ENCODE peak calls at places on chromosomes 12 and 14, in seven cellular contexts. One of them, this sample, is unnamed. For H3K4me1, the result is how much of the 10 kb centered on the place peaks cover.

GRCh38 chr14:100580316-100581227 is 6.6 kb downstream of the BEGAIN start:
- DNase-seq in neural progenitor cell: no peak
- DNase-seq in HCT116: no peak
- DNase-seq in thyroid gland: no peak
- DNase-seq in heart left ventricle: no peak
- DNase-seq in keratinocyte: no peak
- DNase-seq in aorta: peak
- DNase-seq in this sample: no peak

GRCh38 chr12:54389536-54390175 is 5.1 kb upstream of the ZNF385A start:
- DNase-seq in aorta: no peak
- DNase-seq in thyroid gland: peak
- DNase-seq in neural progenitor cell: no peak
- DNase-seq in HCT116: no peak
- DNase-seq in heart left ventricle: no peak
- DNase-seq in keratinocyte: no peak
- DNase-seq in this sample: no peak

GRCh38 chr14:55198749-55199148 is 7.4 kb upstream of the DLGAP5 start:
- DNase-seq in thyroid gland: no peak
- DNase-seq in neural progenitor cell: no peak
- DNase-seq in HCT116: no peak
- DNase-seq in heart left ventricle: no peak
- DNase-seq in keratinocyte: no peak
- DNase-seq in aorta: no peak
- DNase-seq in this sample: no peak

GRCh38 chr12:104306376-104306775 is 2.8 kb downstream of the EID3 start:
- DNase-seq in neural progenitor cell: no peak
- DNase-seq in aorta: no peak
- DNase-seq in thyroid gland: no peak
- DNase-seq in keratinocyte: no peak
- DNase-seq in HCT116: no peak
- DNase-seq in heart left ventricle: no peak
- DNase-seq in this sample: no peak

GRCh38 chr12:127457726-127458125 is 809.2 kb upstream of the TMEM132C start:
- DNase-seq in thyroid gland: no peak
- DNase-seq in aorta: no peak
- DNase-seq in keratinocyte: no peak
- DNase-seq in neural progenitor cell: no peak
- DNase-seq in heart left ventricle: no peak
- DNase-seq in HCT116: no peak
- DNase-seq in this sample: no peak

GRCh38 chr14:68951051-68951797 is 27.9 kb downstream of the ACTN1 start:
- DNase-seq in neural progenitor cell: no peak
- DNase-seq in HCT116: peak
- DNase-seq in thyroid gland: peak
- DNase-seq in aorta: peak
- DNase-seq in keratinocyte: peak
- DNase-seq in heart left ventricle: peak
- DNase-seq in this sample: peak

GRCh38 chr14:23454445-23454856 is 15.1 kb upstream of the NGDN start:
- DNase-seq in keratinocyte: no peak
- DNase-seq in neural progenitor cell: no peak
- DNase-seq in thyroid gland: no peak
- DNase-seq in aorta: no peak
- DNase-seq in heart left ventricle: no peak
- DNase-seq in HCT116: no peak
- DNase-seq in this sample: no peak

GRCh38 chr12:15599266-15600037 is 189.7 kb downstream of the EPS8 start:
- DNase-seq in HCT116: no peak
- DNase-seq in neural progenitor cell: no peak
- DNase-seq in thyroid gland: peak
- DNase-seq in keratinocyte: no peak
- DNase-seq in heart left ventricle: peak
- DNase-seq in aorta: no peak
- DNase-seq in this sample: peak

GRCh38 chr14:87566986-87567385 is 426.0 kb downstream of the GALC start:
- DNase-seq in neural progenitor cell: no peak
- DNase-seq in keratinocyte: no peak
- DNase-seq in heart left ventricle: no peak
- DNase-seq in thyroid gland: no peak
- DNase-seq in aorta: no peak
- DNase-seq in HCT116: no peak
- DNase-seq in this sample: no peak

GRCh38 chr12:96241484-96242256 is 47.5 kb downstream of the ELK3 start:
- DNase-seq in heart left ventricle: peak
- DNase-seq in keratinocyte: no peak
- DNase-seq in HCT116: no peak
- DNase-seq in neural progenitor cell: no peak
- DNase-seq in aorta: no peak
- DNase-seq in thyroid gland: peak
- DNase-seq in this sample: peak

GRCh38 chr12:909861-910260 is 39.6 kb downstream of the RAD52 start:
- DNase-seq in aorta: no peak
- DNase-seq in HCT116: no peak
- DNase-seq in keratinocyte: no peak
- DNase-seq in neural progenitor cell: no peak
- DNase-seq in heart left ventricle: no peak
- DNase-seq in thyroid gland: no peak
- DNase-seq in this sample: no peak

GRCh38 chr12:92603741-92604432 is 98.9 kb upstream of the PLEKHG7 start:
- DNase-seq in keratinocyte: no peak
- DNase-seq in HCT116: no peak
- DNase-seq in heart left ventricle: no peak
- DNase-seq in thyroid gland: no peak
- DNase-seq in aorta: no peak
- DNase-seq in neural progenitor cell: no peak
- DNase-seq in this sample: no peak

GRCh38 chr14:68937790-68938514 is 41.1 kb downstream of the ACTN1 start:
- DNase-seq in heart left ventricle: peak
- DNase-seq in thyroid gland: peak
- DNase-seq in neural progenitor cell: peak
- DNase-seq in keratinocyte: no peak
- DNase-seq in HCT116: no peak
- DNase-seq in aorta: peak
- DNase-seq in this sample: no peak

GRCh38 chr12:128381961-128382360 is 115.0 kb downstream of the TMEM132C start:
- DNase-seq in thyroid gland: no peak
- DNase-seq in HCT116: no peak
- DNase-seq in aorta: no peak
- DNase-seq in heart left ventricle: no peak
- DNase-seq in neural progenitor cell: no peak
- DNase-seq in keratinocyte: no peak
- DNase-seq in this sample: no peak

GRCh38 chr12:104720346-104721064 is 237.6 kb downstream of the SLC41A2 start:
- DNase-seq in keratinocyte: no peak
- DNase-seq in neural progenitor cell: no peak
- DNase-seq in HCT116: no peak
- DNase-seq in aorta: peak
- DNase-seq in thyroid gland: no peak
- DNase-seq in heart left ventricle: peak
- DNase-seq in this sample: no peak

GRCh38 chr12:80299976-80300375 is 144.1 kb upstream of the PTPRQ start:
- DNase-seq in keratinocyte: no peak
- DNase-seq in heart left ventricle: no peak
- DNase-seq in HCT116: no peak
- DNase-seq in neural progenitor cell: no peak
- DNase-seq in aorta: no peak
- DNase-seq in thyroid gland: no peak
- DNase-seq in this sample: no peak

GRCh38 chr12:3150820-3151590 is 73.8 kb downstream of the TSPAN9 start:
- DNase-seq in thyroid gland: no peak
- DNase-seq in heart left ventricle: peak
- DNase-seq in HCT116: no peak
- DNase-seq in aorta: peak
- DNase-seq in neural progenitor cell: peak
- DNase-seq in keratinocyte: no peak
- DNase-seq in this sample: no peak

GRCh38 chr12:3152013-3152412 is 74.8 kb downstream of the TSPAN9 start:
- DNase-seq in HCT116: no peak
- DNase-seq in aorta: peak
- DNase-seq in keratinocyte: no peak
- DNase-seq in heart left ventricle: peak
- DNase-seq in thyroid gland: peak
- DNase-seq in neural progenitor cell: peak
- DNase-seq in this sample: no peak

GRCh38 chr12:3148366-3149000 is 71.3 kb downstream of the TSPAN9 start:
- DNase-seq in aorta: peak
- DNase-seq in thyroid gland: no peak
- DNase-seq in heart left ventricle: peak
- DNase-seq in neural progenitor cell: no peak
- DNase-seq in HCT116: no peak
- DNase-seq in keratinocyte: no peak
- DNase-seq in this sample: no peak

GRCh38 chr12:3149505-3150307 is 72.5 kb downstream of the TSPAN9 start:
- DNase-seq in neural progenitor cell: no peak
- DNase-seq in thyroid gland: no peak
- DNase-seq in HCT116: no peak
- DNase-seq in aorta: peak
- DNase-seq in keratinocyte: no peak
- DNase-seq in heart left ventricle: peak
- DNase-seq in this sample: no peak

DNA sequence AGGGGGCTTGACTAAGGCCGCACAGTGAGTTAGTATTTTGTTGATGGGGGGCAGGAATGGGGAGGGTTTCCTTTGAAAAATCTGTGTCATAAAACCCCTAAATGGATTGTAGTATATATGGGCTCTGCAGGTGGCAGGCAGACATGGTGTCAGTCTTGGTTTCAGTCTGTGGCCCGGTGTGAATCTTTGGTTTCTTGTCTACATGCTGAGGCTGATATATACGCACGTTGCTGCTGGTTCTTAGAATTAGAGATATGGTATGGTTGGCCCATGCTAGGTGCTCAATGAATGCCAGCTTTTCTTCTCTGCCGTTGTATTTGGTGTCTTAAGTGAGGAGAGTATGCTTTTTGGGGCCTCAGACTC is 73.1 kb downstream of the TSPAN9 start:
- DNase-seq in thyroid gland: no peak
- DNase-seq in keratinocyte: no peak
- DNase-seq in heart left ventricle: no peak
- DNase-seq in neural progenitor cell: no peak
- DNase-seq in aorta: no peak
- DNase-seq in HCT116: no peak
- DNase-seq in this sample: no peak
- H3K4me1 ChIP-seq in thyroid gland: under half
- H3K4me1 ChIP-seq in keratinocyte: under half
- H3K4me1 ChIP-seq in heart left ventricle: half or more
- H3K4me1 ChIP-seq in neural progenitor cell: under half
- H3K4me1 ChIP-seq in aorta: under half
- H3K4me1 ChIP-seq in HCT116: under half
- H3K4me1 ChIP-seq in this sample: half or more

GRCh38 chr12:121581681-121582439 is 1.0 kb upstream of the KDM2B start:
- DNase-seq in heart left ventricle: no peak
- DNase-seq in thyroid gland: peak
- DNase-seq in neural progenitor cell: peak
- DNase-seq in HCT116: no peak
- DNase-seq in keratinocyte: no peak
- DNase-seq in aorta: no peak
- DNase-seq in this sample: no peak
- H3K4me3 ChIP-seq in heart left ventricle: peak
- H3K4me3 ChIP-seq in thyroid gland: no peak
- H3K4me3 ChIP-seq in neural progenitor cell: peak
- H3K4me3 ChIP-seq in HCT116: no peak
- H3K4me3 ChIP-seq in keratinocyte: no peak
- H3K4me3 ChIP-seq in aorta: no peak
- H3K4me3 ChIP-seq in this sample: peak

GRCh38 chr12:65634061-65634460 is 190.2 kb upstream of the HMGA2 start:
- DNase-seq in thyroid gland: no peak
- DNase-seq in keratinocyte: no peak
- DNase-seq in neural progenitor cell: no peak
- DNase-seq in heart left ventricle: no peak
- DNase-seq in aorta: no peak
- DNase-seq in HCT116: no peak
- DNase-seq in this sample: no peak
- H3K4me1 ChIP-seq in thyroid gland: under half
- H3K4me1 ChIP-seq in keratinocyte: half or more
- H3K4me1 ChIP-seq in neural progenitor cell: under half
- H3K4me1 ChIP-seq in heart left ventricle: under half
- H3K4me1 ChIP-seq in aorta: under half
- H3K4me1 ChIP-seq in HCT116: half or more
- H3K4me1 ChIP-seq in this sample: under half

DNA sequence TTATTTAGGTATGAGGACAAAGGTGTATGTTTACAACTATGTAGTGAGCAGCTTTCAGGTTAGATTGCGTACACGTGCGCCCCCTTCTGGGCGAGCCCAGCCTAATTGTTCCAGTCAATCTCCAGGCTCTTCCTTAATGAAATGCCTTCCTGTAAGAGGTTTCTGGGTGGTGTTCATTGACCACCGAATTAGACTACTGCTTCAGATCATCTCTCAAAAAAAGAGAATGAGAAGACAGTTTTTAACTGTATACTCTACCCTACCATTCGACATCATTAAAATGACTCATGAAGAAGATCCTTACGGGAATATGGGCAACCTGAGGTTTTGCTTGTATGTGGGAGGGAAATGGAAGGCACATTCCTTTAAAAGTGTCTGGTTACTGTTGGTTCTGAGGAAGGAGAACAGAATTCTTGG is 2.1 kb downstream of the LUM start:
- DNase-seq in heart left ventricle: peak
- DNase-seq in thyroid gland: peak
- DNase-seq in aorta: peak
- DNase-seq in HCT116: peak
- DNase-seq in keratinocyte: no peak
- DNase-seq in neural progenitor cell: peak
- DNase-seq in this sample: peak
- H3K4me3 ChIP-seq in heart left ventricle: peak
- H3K4me3 ChIP-seq in thyroid gland: no peak
- H3K4me3 ChIP-seq in aorta: no peak
- H3K4me3 ChIP-seq in HCT116: no peak
- H3K4me3 ChIP-seq in keratinocyte: no peak
- H3K4me3 ChIP-seq in neural progenitor cell: no peak
- H3K4me3 ChIP-seq in this sample: no peak